ENCODE peak calls at places on chromosomes 11 and 22, in ten cellular contexts. S is CD8-positive, alpha-beta T cell; X is suprapubic skin; M is neural crest cell; Z is brain microvascular endothelial cell; H is foreskin fibroblast; I is PC-3; E is heart left ventricle; L is lower lobe of right lung; G is heart right ventricle. N is an unnamed sample.

GRCh38 chr11:83156996-83157754 is at the start of gene PCF11:
- DNase-seq in X (no peak), L (no peak), S (no peak), H (no peak), Z (peak; percentile 100), E (no peak), I (no peak), M (no peak), G (no peak), N (peak; percentile 94)

GRCh38 chr22:17086301-17086700 is 1.5 kb downstream of the IL17RA start:
- DNase-seq in G (no peak), S (peak; percentile 32), X (peak; percentile 54), M (no peak), I (no peak), E (no peak), H (no peak), Z (no peak), L (no peak), N (no peak)

GRCh38 chr11:662689-663274 is 25.7 kb downstream of the DRD4 start:
- DNase-seq in X (no peak), H (peak; percentile 46), Z (peak; percentile 60), M (peak; percentile 47), E (peak; percentile 51), I (peak; percentile 54), L (peak; percentile 78), S (no peak), G (peak; percentile 47), N (peak; percentile 88)

GRCh38 chr11:82718307-82718706 is 15.4 kb downstream of the FAM181B start:
- DNase-seq in I (peak; percentile 76), M (peak; percentile 37), H (peak; percentile 35), S (no peak), X (no peak), Z (peak; percentile 40), L (no peak), E (no peak), G (peak; percentile 16), N (no peak)

GRCh38 chr22:25364281-25364680 is 144.8 kb downstream of the CRYBB2 start:
- DNase-seq in I (peak; percentile 8), M (no peak), L (peak; percentile 38), E (no peak), X (peak; percentile 58), S (no peak), H (no peak), Z (no peak), G (no peak), N (peak; percentile 25)

GRCh38 chr11:70501933-70502540 is 103.7 kb downstream of the CTTN start:
- DNase-seq in Z (no peak), G (no peak), L (peak; percentile 44), I (no peak), H (no peak), E (no peak), X (no peak), S (no peak), M (no peak), N (no peak)

GRCh38 chr11:12150831-12151382 is 40.5 kb downstream of the MICAL2 start:
- DNase-seq in H (peak; percentile 76), Z (no peak), L (no peak), I (peak; percentile 25), M (no peak), E (no peak), G (no peak), X (no peak), S (no peak), N (no peak)

GRCh38 chr11:59666969-59667368 is 1.9 kb downstream of the PATL1 start:
- DNase-seq in Z (no peak), E (no peak), L (no peak), M (no peak), X (no peak), H (no peak), S (no peak), G (no peak), I (no peak), N (no peak)

GRCh38 chr11:101014600-101015242 is 114.9 kb downstream of the PGR start:
- DNase-seq in I (no peak), M (no peak), S (no peak), G (no peak), Z (no peak), H (no peak), X (no peak), L (no peak), E (no peak), N (no peak)

GRCh38 chr11:94750319-94751215 is 17.6 kb upstream of the AMOTL1 start:
- DNase-seq in X (no peak), I (peak; percentile 81), L (no peak), S (no peak), E (peak; percentile 51), M (no peak), G (peak; percentile 47), H (no peak), Z (no peak), N (no peak)

GRCh38 chr11:2990617-2991476 is 1.3 kb downstream of the NAP1L4 start:
- DNase-seq in L (no peak), I (peak; percentile 34), S (no peak), X (no peak), M (no peak), Z (no peak), E (no peak), H (no peak), G (no peak), N (no peak)

GRCh38 chr11:65654375-65655349 is 8.1 kb downstream of the RELA start:
- DNase-seq in Z (no peak), H (no peak), S (no peak), X (no peak), E (peak; percentile 10), L (no peak), M (no peak), I (no peak), G (peak; percentile 6), N (peak; percentile 32)

GRCh38 chr11:114426280-114426679 is 13.0 kb upstream of the REXO2 start:
- DNase-seq in X (no peak), M (no peak), E (no peak), L (no peak), H (no peak), Z (no peak), I (no peak), G (no peak), S (no peak), N (peak; percentile 30)

GRCh38 chr22:36077261-36077660 is 48.6 kb upstream of the RBFOX2 start:
- DNase-seq in Z (no peak), L (no peak), X (no peak), G (no peak), E (no peak), I (peak; percentile 20), H (peak; percentile 55), S (no peak), M (no peak), N (no peak)

GRCh38 chr11:8327761-8328192 is 64.1 kb upstream of the LMO1 start:
- DNase-seq in E (no peak), L (no peak), G (no peak), Z (no peak), M (no peak), S (no peak), X (no peak), H (no peak), I (no peak), N (no peak)

GRCh38 chr22:50057868-50058311 is at the start of gene TTLL8:
- DNase-seq in H (no peak), I (no peak), L (no peak), E (no peak), M (no peak), Z (no peak), G (no peak), S (no peak), X (no peak), N (peak; percentile 62)

GRCh38 chr22:50058338-50059184 is 463 bp upstream of the TTLL8 start:
- DNase-seq in S (no peak), I (no peak), H (no peak), Z (no peak), X (no peak), G (no peak), M (no peak), E (no peak), L (no peak), N (no peak)

GRCh38 chr22:50060441-50061140 is 2.5 kb upstream of the TTLL8 start:
- DNase-seq in G (no peak), E (no peak), X (no peak), S (no peak), I (no peak), L (no peak), M (no peak), Z (no peak), H (no peak), N (no peak)

GRCh38 chr22:50059881-50060262 is 1.8 kb upstream of the TTLL8 start:
- DNase-seq in E (no peak), L (no peak), S (no peak), Z (no peak), G (no peak), H (no peak), I (no peak), X (no peak), M (no peak), N (no peak)

GRCh38 chr22:50059185-50059880 is 1.2 kb upstream of the TTLL8 start:
- DNase-seq in H (peak; percentile 20), Z (peak; percentile 7), E (no peak), M (peak; percentile 41), L (no peak), X (no peak), G (no peak), S (no peak), I (no peak), N (no peak)
- TF ChIP-seq CTCF in H (no peak), Z (peak; percentile 21), E (peak; percentile 12), M (peak; percentile 54), L (no peak), X (no peak), G (no peak), S (no peak), I (no peak), N (no peak)

DNA sequence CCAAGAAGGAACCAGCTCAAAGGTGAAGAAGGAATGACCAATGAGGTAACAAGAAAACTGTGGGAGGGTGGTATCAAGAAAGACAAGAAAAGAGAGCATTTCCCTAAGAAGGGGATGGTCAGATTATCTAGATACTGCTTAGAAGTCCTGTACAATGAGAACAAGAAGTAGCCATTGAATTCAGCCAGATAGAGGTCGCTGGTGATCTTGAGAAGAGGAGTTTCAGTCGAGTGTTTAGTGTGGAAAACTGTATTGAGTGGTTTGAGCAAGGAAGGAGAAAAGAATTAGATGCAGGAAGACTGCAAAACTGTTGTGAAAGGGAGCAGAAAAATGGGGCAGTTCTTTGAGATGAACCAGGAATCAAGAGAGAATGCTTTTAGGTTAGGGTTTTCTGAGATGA is 74.6 kb upstream of the FAT3 start:
- DNase-seq in M (no peak), S (no peak), G (no peak), X (no peak), L (no peak), H (no peak), I (peak; percentile 19), Z (no peak), E (no peak), N (no peak)
- TF ChIP-seq CTCF in M (no peak), S (no peak), G (no peak), X (no peak), L (no peak), H (no peak), I (peak; percentile 22), Z (peak; percentile 24), E (no peak), N (no peak)

GRCh38 chr11:61828629-61829407 is 718 bp downstream of the FADS2 start:
- DNase-seq in E (peak; percentile 56), L (peak; percentile 62), G (peak; percentile 56), I (peak; percentile 33), Z (no peak), S (peak; percentile 28), M (peak; percentile 35), H (peak; percentile 19), X (no peak), N (peak; percentile 85)
- TF ChIP-seq CTCF in E (peak; percentile 64), L (peak; percentile 36), G (peak; percentile 42), I (peak; percentile 47), Z (peak; percentile 72), S (peak; percentile 49), M (peak; percentile 65), H (peak; percentile 51), X (peak; percentile 15), N (peak; percentile 36)

GRCh38 chr11:108895579-108896480 is 231.0 kb downstream of the DDX10 start:
- DNase-seq in G (no peak), H (peak; percentile 52), S (no peak), I (peak; percentile 95), M (no peak), X (no peak), Z (no peak), L (no peak), E (no peak), N (no peak)
- TF ChIP-seq CTCF in G (no peak), H (no peak), S (no peak), I (no peak), M (no peak), X (no peak), Z (no peak), L (no peak), E (no peak), N (no peak)

N was measured in left lung.